ENCODE peak calls at places on chromosome 1, in nine cellular contexts. E is cardiac fibroblast; V is NCI-H2081; K is activated naive CD8-positive, alpha-beta T cell treated with anti-CD3 and anti-CD28 coated beads, Interleukin-2, amount 50 U/mL, for 24 hours; D is SK-MEL-5; J is stimulated activated naive B cell treated with anti-CD40 and anti-IgM and Interleukin-4, amounts not matched to agents 10 μg/mL and 1 μg/mL and 100 μg/mL, for 72 hours; X is progenitor cell of endocrine pancreas; G is GM04504; S is NCI-H510A treated with DMSO at 0.1 percent for 48 hours. U is an unnamed sample.

GRCh38 chr1:225467193-225468020 is 39.6 kb upstream of the LBR start:
- DNase-seq in E (peak), K (peak), G (no peak), J (peak), S (no peak), V (no peak), X (no peak), D (no peak), U (no peak)

GRCh38 chr1:234871710-234872262 is 256.9 kb downstream of the TOMM20 start:
- DNase-seq in S (no peak), G (no peak), X (no peak), V (no peak), J (no peak), D (no peak), K (no peak), E (no peak), U (no peak)

GRCh38 chr1:247007511-247008405 is at the start of gene ZNF695:
- DNase-seq in D (peak), E (peak), J (peak), G (peak), S (peak), V (peak), X (peak), K (peak), U (peak)

GRCh38 chr1:25952851-25953401 is 44.9 kb downstream of the PAFAH2 start:
- DNase-seq in V (no peak), K (no peak), D (no peak), G (peak), J (no peak), E (peak), S (no peak), X (no peak), U (no peak)

GRCh38 chr1:119784127-119784781 is 15.5 kb upstream of the HMGCS2 start:
- DNase-seq in S (no peak), J (no peak), V (no peak), G (no peak), E (peak), D (no peak), K (no peak), X (no peak), U (no peak)

GRCh38 chr1:151713044-151713443 is 3.6 kb downstream of the CELF3 start:
- DNase-seq in X (no peak), E (no peak), D (no peak), G (no peak), S (no peak), K (no peak), V (no peak), J (no peak), U (no peak)

GRCh38 chr1:169072945-169073725 is 33.4 kb upstream of the ATP1B1 start:
- DNase-seq in V (peak), X (no peak), G (no peak), K (no peak), J (no peak), E (no peak), S (peak), D (no peak), U (no peak)

GRCh38 chr1:238384381-238384780 is 493.7 kb upstream of the ZP4 start:
- DNase-seq in D (no peak), X (no peak), J (no peak), V (no peak), E (peak), S (no peak), K (no peak), G (no peak), U (no peak)

GRCh38 chr1:76336951-76337371 is 262.4 kb downstream of the ST6GALNAC3 start:
- DNase-seq in G (peak), S (peak), D (no peak), E (peak), K (no peak), J (no peak), V (peak), X (no peak), U (no peak)

GRCh38 chr1:160284220-160284781 is 632 bp downstream of the PEX19 start:
- DNase-seq in K (no peak), D (peak), S (peak), X (no peak), G (peak), J (no peak), E (peak), V (no peak), U (no peak)